ENCODE peak calls at places on chromosomes 12 and 14, in nine cellular contexts. B, I, G, Y, R, U, L, Q and X are unnamed samples.

GRCh38 chr14:65134651-65135579 is 32.6 kb upstream of the MAX start:
- DNase-seq in B (no peak), I (no peak), G (no peak), Y (no peak), R (no peak), U (no peak), L (no peak), Q (no peak), X (peak; percentile 29)

GRCh38 chr12:24997970-24998582 is 49.2 kb upstream of the BCAT1 start:
- DNase-seq in B (no peak), I (no peak), G (no peak), Y (peak; percentile 91), R (no peak), U (no peak), L (no peak), Q (no peak), X (no peak)

GRCh38 chr14:73745571-73746539 is 31.7 kb upstream of the PNMA1 start:
- DNase-seq in B (no peak), I (no peak), G (no peak), Y (no peak), R (no peak), U (no peak), L (peak; percentile 40), Q (no peak), X (no peak)

GRCh38 chr12:53586745-53587144 is 39.4 kb downstream of the ATF7 start:
- DNase-seq in B (no peak), I (no peak), G (no peak), Y (peak; percentile 63), R (no peak), U (no peak), L (no peak), Q (no peak), X (no peak)

GRCh38 chr12:131103614-131104463 is 150.1 kb downstream of the ADGRD1 start:
- DNase-seq in B (no peak), I (no peak), G (no peak), Y (no peak), R (no peak), U (no peak), L (peak; percentile 73), Q (no peak), X (no peak)

GRCh38 chr12:11939223-11939622 is 131.5 kb upstream of the BCL2L14 start:
- DNase-seq in B (no peak), I (no peak), G (no peak), Y (no peak), R (no peak), U (no peak), L (no peak), Q (no peak), X (no peak)

GRCh38 chr14:90443161-90444076 is 46.6 kb downstream of the CALM1 start:
- DNase-seq in B (no peak), I (no peak), G (no peak), Y (no peak), R (no peak), U (no peak), L (peak; percentile 45), Q (no peak), X (no peak)

GRCh38 chr14:72962829-72963312 is 36.6 kb downstream of the DCAF4 start:
- DNase-seq in B (peak; percentile 91), I (peak; percentile 84), G (peak; percentile 92), Y (peak; percentile 95), R (peak; percentile 53), U (peak; percentile 76), L (no peak), Q (no peak), X (peak; percentile 12)

GRCh38 chr14:65637780-65638179 is 225.2 kb downstream of the FUT8 start:
- DNase-seq in B (no peak), I (no peak), G (no peak), Y (peak; percentile 1), R (peak; percentile 14), U (no peak), L (no peak), Q (no peak), X (no peak)

GRCh38 chr12:10247659-10248058 is 35.0 kb downstream of the GABARAPL1 start:
- DNase-seq in B (no peak), I (no peak), G (no peak), Y (no peak), R (peak; percentile 16), U (no peak), L (no peak), Q (no peak), X (no peak)

GRCh38 chr12:520119-520518 is 60.4 kb downstream of the B4GALNT3 start:
- DNase-seq in B (no peak), I (no peak), G (no peak), Y (no peak), R (no peak), U (no peak), L (no peak), Q (no peak), X (no peak)

GRCh38 chr14:88168498-88169165 is 154.4 kb downstream of the KCNK10 start:
- DNase-seq in B (peak; percentile 7), I (peak; percentile 18), G (no peak), Y (peak; percentile 16), R (peak; percentile 48), U (peak; percentile 67), L (peak; percentile 75), Q (no peak), X (peak; percentile 51)

GRCh38 chr12:39230086-39230485 is 212.8 kb downstream of the KIF21A start:
- DNase-seq in B (no peak), I (no peak), G (no peak), Y (no peak), R (no peak), U (no peak), L (no peak), Q (no peak), X (no peak)

GRCh38 chr14:74275265-74275841 is 27.4 kb downstream of the ABCD4 start:
- DNase-seq in B (peak; percentile 30), I (no peak), G (peak; percentile 40), Y (peak; percentile 74), R (peak; percentile 30), U (no peak), L (no peak), Q (no peak), X (no peak)

GRCh38 chr14:76337619-76338545 is 38.1 kb upstream of the ESRRB start:
- DNase-seq in B (no peak), I (no peak), G (no peak), Y (no peak), R (no peak), U (no peak), L (no peak), Q (no peak), X (no peak)

DNA sequence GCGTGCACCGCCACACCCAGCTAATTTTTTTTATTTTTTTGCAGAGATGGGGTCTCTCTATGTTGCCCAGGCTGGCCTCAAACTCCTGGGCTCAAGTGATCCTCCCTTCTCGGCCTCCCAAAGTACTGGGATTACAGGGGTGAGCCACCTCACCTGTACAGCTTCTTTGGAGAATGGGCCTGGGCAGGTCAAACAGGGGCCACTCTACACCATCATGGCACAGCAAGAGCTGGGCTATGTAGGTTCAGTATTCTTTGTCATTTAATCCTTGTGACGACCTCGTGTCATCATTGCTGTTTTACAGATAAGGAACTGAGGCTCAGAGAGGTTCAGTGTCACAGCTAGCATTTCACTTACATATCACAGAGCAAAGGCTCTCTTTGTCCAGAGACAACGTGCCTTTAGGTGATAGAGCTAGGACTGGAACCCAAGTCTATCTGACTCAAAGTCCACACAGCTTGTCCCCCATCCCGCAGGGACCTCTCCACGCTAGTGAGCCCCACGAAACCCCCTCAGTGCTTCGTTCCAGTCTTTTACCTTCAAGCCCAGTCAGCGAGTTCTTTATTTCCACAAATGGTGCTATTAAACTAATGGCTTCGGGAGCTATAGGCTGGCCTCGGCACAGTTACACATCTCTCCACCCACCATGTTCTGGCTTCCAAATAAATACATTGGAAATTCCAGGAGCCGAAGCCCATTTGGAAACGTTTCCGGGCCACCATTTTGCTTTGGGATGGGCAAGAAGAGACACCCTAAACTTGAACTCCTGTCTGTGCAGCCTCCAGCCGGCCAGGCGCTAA is 701 bp upstream of the MAP1LC3B2 start:
- DNase-seq in B (no peak), I (no peak), G (no peak), Y (no peak), R (peak; percentile 56), U (no peak), L (no peak), Q (no peak), X (no peak)
- TF ChIP-seq POLR2A in B (no peak), I (no peak), G (no peak), Y (no peak), R (no peak), U (no peak), L (no peak), Q (no peak), X (no peak)

DNA sequence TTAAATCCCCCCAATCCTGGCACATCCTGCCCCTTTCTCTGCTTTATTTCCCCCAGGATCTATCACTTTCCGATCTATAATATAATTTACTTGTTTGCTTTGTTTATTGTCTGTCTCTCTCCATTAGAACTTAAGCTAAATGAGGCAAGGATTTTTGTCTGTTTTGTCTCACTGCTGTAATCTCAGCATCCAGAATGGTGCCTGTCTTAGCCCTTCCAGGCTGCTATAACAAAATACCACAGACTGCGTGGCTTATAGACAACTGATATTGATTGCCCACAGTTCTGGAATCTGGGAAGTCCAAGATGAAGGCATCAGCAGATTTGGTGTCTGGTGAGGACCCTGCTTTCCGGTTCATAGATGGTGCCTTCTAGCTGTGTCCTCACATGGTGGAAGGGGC is 65.2 kb downstream of the VWF start:
- DNase-seq in B (no peak), I (no peak), G (no peak), Y (no peak), R (no peak), U (no peak), L (no peak), Q (no peak), X (no peak)
- TF ChIP-seq POLR2A in B (no peak), I (no peak), G (no peak), Y (no peak), R (no peak), U (no peak), L (no peak), Q (no peak), X (no peak)

GRCh38 chr12:124496584-124496983 is 70.8 kb downstream of the NCOR2 start:
- DNase-seq in B (no peak), I (peak; percentile 74), G (no peak), Y (peak; percentile 28), R (no peak), U (no peak), L (no peak), Q (no peak), X (no peak)
- TF ChIP-seq POLR2A in B (no peak), I (no peak), G (no peak), Y (no peak), R (no peak), U (no peak), L (no peak), Q (no peak), X (no peak)

DNA sequence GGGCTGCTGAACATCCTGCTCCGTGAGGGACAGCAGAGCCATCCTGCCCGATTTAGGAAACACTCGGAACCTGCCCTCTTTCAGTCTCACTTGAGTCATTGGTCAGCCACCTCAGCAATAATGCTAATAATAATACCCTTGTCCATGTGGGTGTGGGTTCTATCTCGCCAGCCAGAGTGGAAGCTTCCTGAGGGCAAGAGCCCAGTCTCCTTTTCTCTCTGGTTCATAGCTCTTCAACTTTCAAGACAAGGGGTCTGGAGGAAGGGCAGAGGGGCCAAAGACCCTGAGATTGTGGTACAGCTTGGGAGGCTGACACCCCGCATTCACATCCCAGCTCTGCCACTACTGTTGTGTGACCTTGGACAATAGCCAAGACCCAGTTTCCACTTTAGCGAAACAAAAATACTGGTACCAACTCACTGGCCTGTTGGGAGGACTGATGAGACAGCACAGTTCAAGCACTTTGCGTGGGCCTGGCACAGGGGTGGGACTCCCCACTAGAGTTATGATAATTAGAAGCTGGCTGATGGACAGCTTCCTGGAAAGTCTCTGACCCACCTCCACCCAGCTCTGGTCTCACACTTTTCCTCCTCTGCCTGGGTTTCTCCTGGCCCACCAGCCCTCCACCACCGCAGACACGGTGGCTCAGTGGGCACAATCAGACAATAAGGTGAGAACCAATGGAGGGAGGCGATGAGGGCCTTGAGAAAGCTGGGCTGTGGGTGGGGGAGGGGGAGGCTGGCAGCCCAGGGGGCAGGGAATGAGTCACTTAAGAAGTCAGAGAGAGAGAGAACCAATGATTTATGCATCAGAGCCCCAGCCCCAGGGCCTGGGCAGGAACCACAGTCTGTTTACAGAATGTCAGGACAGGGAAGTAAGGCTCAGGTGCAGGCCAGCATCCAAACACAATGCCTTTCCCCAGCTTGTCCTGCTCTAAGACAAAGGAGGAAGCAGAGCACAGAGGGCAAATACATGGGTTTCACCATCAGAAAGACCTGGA is 9.6 kb downstream of the FAIM2 start:
- DNase-seq in B (peak; percentile 42), I (peak; percentile 42), G (peak; percentile 7), Y (peak; percentile 19), R (peak; percentile 65), U (peak; percentile 50), L (no peak), Q (peak; percentile 4), X (no peak)
- TF ChIP-seq POLR2A in B (no peak), I (no peak), G (no peak), Y (no peak), R (no peak), U (no peak), L (no peak), Q (no peak), X (no peak)